ENCODE peak calls at places on chromosome 6, in nine cellular contexts. O is mammary epithelial cell, L is neural progenitor cell, K is mesendoderm, G is upper lobe of right lung, E is cardiac muscle cell, N is pancreas, T is heart right ventricle, Q is hepatocyte. J is an unnamed sample.

GRCh38 chr6:32189742-32190053 is 304 bp downstream of the PBX2 start:
- DNase-seq in N (no peak), O (no peak), T (no peak), Q (peak; percentile 53), L (peak; percentile 38), E (no peak), G (no peak), K (no peak), J (no peak)

GRCh38 chr6:19860235-19860877 is 23.2 kb downstream of the ID4 start:
- DNase-seq in N (no peak), O (no peak), G (no peak), T (no peak), L (no peak), K (no peak), Q (no peak), E (no peak), J (no peak)

GRCh38 chr6:147106759-147107401 is 97.3 kb upstream of the STXBP5 start:
- DNase-seq in L (no peak), N (no peak), T (no peak), G (no peak), E (peak; percentile 73), Q (peak; percentile 8), O (no peak), K (no peak), J (no peak)

GRCh38 chr6:36836091-36836770 is 3.0 kb downstream of the CPNE5 start:
- DNase-seq in Q (no peak), N (no peak), G (no peak), L (no peak), O (no peak), T (no peak), E (no peak), K (no peak), J (no peak)

GRCh38 chr6:142851601-142852000 is 93.4 kb downstream of the HIVEP2 start:
- DNase-seq in Q (no peak), K (no peak), L (no peak), O (peak; percentile 35), N (no peak), T (no peak), E (no peak), G (no peak), J (no peak)

GRCh38 chr6:105215506-105215905 is 35.7 kb upstream of the POPDC3 start:
- DNase-seq in G (no peak), E (no peak), K (no peak), N (no peak), O (no peak), Q (no peak), L (no peak), T (no peak), J (no peak)

GRCh38 chr6:132483779-132484679 is 28.9 kb downstream of the STX7 start:
- DNase-seq in T (no peak), G (no peak), N (no peak), O (peak; percentile 39), E (peak; percentile 80), L (peak; percentile 72), Q (peak; percentile 76), K (peak; percentile 58), J (peak; percentile 54)

GRCh38 chr6:167668019-167668753 is 158.5 kb upstream of the AFDN start:
- DNase-seq in K (no peak), N (no peak), T (no peak), O (no peak), L (peak; percentile 59), G (peak; percentile 55), Q (peak; percentile 66), E (no peak), J (no peak)

GRCh38 chr6:99036672-99037071 is 88.9 kb upstream of the FBXL4 start:
- DNase-seq in E (no peak), G (no peak), Q (no peak), L (no peak), O (no peak), K (no peak), N (no peak), T (no peak), J (no peak)

GRCh38 chr6:31202259-31203166 is 32.0 kb upstream of the POU5F1 start:
- DNase-seq in O (peak; percentile 37), T (no peak), Q (peak; percentile 34), N (no peak), G (no peak), K (peak; percentile 27), E (no peak), L (no peak), J (peak; percentile 47)

GRCh38 chr6:34157851-34158250 is 12.0 kb upstream of the GRM4 start:
- DNase-seq in E (no peak), N (peak; percentile 26), K (no peak), G (peak; percentile 52), O (no peak), L (no peak), T (no peak), Q (no peak), J (no peak)

GRCh38 chr6:100366419-100366818 is 98.3 kb downstream of the SIM1 start:
- DNase-seq in T (no peak), O (peak; percentile 85), E (peak; percentile 45), N (no peak), K (no peak), L (no peak), G (no peak), Q (peak; percentile 18), J (no peak)

GRCh38 chr6:33018904-33019303 is 9.5 kb upstream of the HLA-DOA start:
- DNase-seq in Q (peak; percentile 62), O (no peak), G (peak; percentile 84), E (peak; percentile 72), T (no peak), L (no peak), K (no peak), N (no peak), J (no peak)

GRCh38 chr6:15521516-15521915 is 141.3 kb downstream of the DTNBP1 start:
- DNase-seq in K (no peak), E (no peak), T (no peak), Q (no peak), N (no peak), G (no peak), O (no peak), L (no peak), J (peak; percentile 11)

GRCh38 chr6:15522856-15523529 is 139.8 kb downstream of the DTNBP1 start:
- DNase-seq in E (no peak), N (no peak), G (peak; percentile 40), K (no peak), Q (no peak), L (no peak), O (no peak), T (no peak), J (peak; percentile 56)

GRCh38 chr6:15523679-15524630 is 138.9 kb downstream of the DTNBP1 start:
- DNase-seq in K (no peak), L (no peak), E (no peak), O (no peak), T (no peak), Q (no peak), G (peak; percentile 50), N (no peak), J (peak; percentile 56)

GRCh38 chr6:15522026-15522425 is 140.8 kb downstream of the DTNBP1 start:
- DNase-seq in K (no peak), O (no peak), L (no peak), E (no peak), T (no peak), G (peak; percentile 48), N (no peak), Q (no peak), J (peak; percentile 52)

GRCh38 chr6:15522427-15522826 is 140.4 kb downstream of the DTNBP1 start:
- DNase-seq in T (no peak), L (no peak), G (peak; percentile 43), E (no peak), K (no peak), Q (no peak), N (no peak), O (no peak), J (peak; percentile 60)
- H3K27ac ChIP-seq in T (no peak overlapping the region), L (no peak overlapping the region), G (no peak overlapping the region), E (no peak overlapping the region), K (no peak overlapping the region), Q (no peak overlapping the region), N (no peak overlapping the region), O (no peak overlapping the region), J (no peak overlapping the region)

DNA sequence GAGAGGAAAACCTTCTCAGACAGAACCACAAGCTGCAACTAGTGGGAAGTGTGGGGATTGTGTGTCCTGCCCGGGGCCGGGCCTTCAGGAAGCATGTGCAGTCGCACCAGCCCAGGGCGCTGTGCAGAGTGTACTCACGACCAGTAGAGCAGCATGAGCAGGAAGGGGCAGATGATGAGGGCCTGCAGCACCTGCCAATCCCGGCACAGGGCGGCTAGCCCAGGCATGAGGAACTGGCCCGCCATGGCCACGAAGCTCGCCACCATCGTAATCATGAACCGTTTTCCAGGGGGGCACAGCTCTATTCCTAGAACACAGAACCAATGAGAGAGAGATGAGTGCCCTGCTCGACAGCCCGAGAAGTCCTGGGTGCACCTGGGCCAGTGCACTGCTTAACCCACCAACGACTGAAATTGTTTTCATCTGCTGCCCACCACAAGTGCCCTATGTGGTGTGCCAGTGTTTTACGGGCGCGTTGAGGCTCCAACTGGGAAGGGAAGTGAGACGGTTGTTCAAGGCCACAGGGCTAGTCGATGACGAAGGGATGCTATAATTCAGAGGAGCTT is 65.0 kb downstream of the PSMG4 start:
- DNase-seq in G (no peak), Q (no peak), E (no peak), K (no peak), L (no peak), N (no peak), T (no peak), O (no peak), J (peak; percentile 13)
- H3K4me1 ChIP-seq in G (peaks cover 16% of the 10 kb centered on the region), Q (peaks cover 7% of the 10 kb centered on the region), E (no peaks in the 10 kb centered on the region), K (no peaks in the 10 kb centered on the region), L (no peaks in the 10 kb centered on the region), N (peaks cover 18% of the 10 kb centered on the region), T (peaks cover 14% of the 10 kb centered on the region), O (peaks cover 19% of the 10 kb centered on the region), J (no peaks in the 10 kb centered on the region)

GRCh38 chr6:2765166-2765895 is at the start of gene WRNIP1:
- DNase-seq in G (peak; percentile 99), E (peak; percentile 99), K (peak; percentile 100), Q (peak; percentile 99), L (peak; percentile 99), T (peak; percentile 99), N (peak; percentile 97), O (peak; percentile 99), J (peak; percentile 99)
- H3K27ac ChIP-seq in G (peak within 1 kb of the TSS; percentile 92), E (peak within 1 kb of the TSS; percentile 91), K (peak within 1 kb of the TSS; percentile 73), Q (peak within 1 kb of the TSS; percentile 92), L (peak within 1 kb of the TSS; percentile 19), T (peak within 1 kb of the TSS; percentile 99), N (peak within 1 kb of the TSS; percentile 80), O (peak within 1 kb of the TSS; percentile 94), J (peak within 1 kb of the TSS; percentile 79)

GRCh38 chr6:41729624-41730023 is 5.8 kb downstream of the TFEB start:
- DNase-seq in G (peak; percentile 8), L (no peak), O (no peak), E (no peak), T (no peak), K (no peak), N (no peak), Q (no peak), J (no peak)
- H3K4me1 ChIP-seq in G (peaks cover 55% of the 10 kb centered on the region), L (peaks cover 16% of the 10 kb centered on the region), O (peaks cover 38% of the 10 kb centered on the region), E (peaks cover 21% of the 10 kb centered on the region), T (peaks cover 79% of the 10 kb centered on the region), K (peaks cover 6% of the 10 kb centered on the region), N (peaks cover 9% of the 10 kb centered on the region), Q (peaks cover 44% of the 10 kb centered on the region), J (peaks cover 3% of the 10 kb centered on the region)

J was measured in endodermal cell.